ENCODE peak calls at places on chromosomes 2 and 18, in five cellular contexts. H is heart right ventricle, X is fibroblast of pulmonary artery, J is aorta, M is renal cortical epithelial cell. A is an unnamed sample.

GRCh38 chr2:172888704-172889103 is 153.1 kb downstream of the RAPGEF4 start:
- DNase-seq in J (no peak), H (no peak), M (no peak), X (no peak), A (no peak)

GRCh38 chr2:25377822-25378421 is 36.2 kb upstream of the DNMT3A start:
- DNase-seq in M (no peak), J (peak), X (no peak), H (no peak), A (no peak)

GRCh38 chr2:46366675-46367067 is 69.5 kb downstream of the EPAS1 start:
- DNase-seq in J (no peak), H (no peak), M (no peak), X (no peak), A (no peak)

GRCh38 chr2:65300134-65300771 is 72.6 kb downstream of the ACTR2 start:
- DNase-seq in H (peak), X (peak), J (peak), M (no peak), A (peak)

GRCh38 chr2:127829845-127830246 is 18.9 kb upstream of the WDR33 start:
- DNase-seq in H (no peak), M (peak), X (no peak), J (no peak), A (no peak)

GRCh38 chr2:20217041-20217970 is 7.6 kb downstream of the SDC1 start:
- DNase-seq in M (peak), X (no peak), J (no peak), H (no peak), A (no peak)

GRCh38 chr2:81976998-81977397 is 1672.4 kb upstream of the LRRTM1 start:
- DNase-seq in H (no peak), X (peak), J (no peak), M (no peak), A (no peak)

GRCh38 chr2:42846026-42846425 is 53.6 kb upstream of the HAAO start:
- DNase-seq in H (no peak), X (no peak), M (no peak), J (no peak), A (no peak)

GRCh38 chr2:233025706-233026105 is 6.8 kb upstream of the NEU2 start:
- DNase-seq in H (no peak), M (peak), X (no peak), J (no peak), A (no peak)

GRCh38 chr2:176169711-176170110 is 12.6 kb downstream of the HOXD3 start:
- DNase-seq in H (no peak), X (no peak), M (no peak), J (no peak), A (no peak)

GRCh38 chr2:60796573-60797509 is 40.8 kb downstream of the PAPOLG start:
- DNase-seq in M (no peak), X (peak), J (no peak), H (no peak), A (no peak)

GRCh38 chr2:205803507-205803906 is 121.2 kb downstream of the NRP2 start:
- DNase-seq in M (no peak), X (no peak), H (no peak), J (no peak), A (no peak)

GRCh38 chr2:98830573-98831145 is 99.7 kb upstream of the MGAT4A start:
- DNase-seq in H (no peak), J (no peak), X (no peak), M (no peak), A (no peak)

GRCh38 chr2:236177604-236177966 is 9.4 kb upstream of the GBX2 start:
- DNase-seq in X (peak), M (no peak), J (no peak), H (no peak), A (peak)

GRCh38 chr2:30048636-30049175 is 98.1 kb upstream of the YPEL5 start:
- DNase-seq in J (no peak), X (no peak), M (no peak), H (no peak), A (no peak)

GRCh38 chr2:51628953-51629352 is 597.0 kb upstream of the NRXN1 start:
- DNase-seq in H (no peak), J (no peak), X (no peak), M (no peak), A (no peak)

GRCh38 chr18:62744076-62744705 is 28.9 kb downstream of the PHLPP1 start:
- DNase-seq in H (no peak), X (no peak), J (no peak), M (no peak), A (no peak)

GRCh38 chr2:183729380-183729779 is 605.1 kb downstream of the NUP35 start:
- DNase-seq in H (no peak), X (no peak), M (no peak), J (no peak), A (no peak)

GRCh38 chr2:128682266-128682665 is 363.6 kb upstream of the HS6ST1 start:
- DNase-seq in X (no peak), H (no peak), J (no peak), M (no peak), A (no peak)

GRCh38 chr2:84631047-84631446 is 114.7 kb downstream of the DNAH6 start:
- DNase-seq in X (peak), M (peak), H (no peak), J (no peak), A (no peak)

GRCh38 chr18:55268146-55268545 is 308.9 kb upstream of the CCDC68 start:
- DNase-seq in J (no peak), M (peak), H (no peak), X (no peak), A (no peak)